ENCODE peak calls at places on chromosomes 13 and 19, in six cellular contexts. One of them, this sample, is unnamed.
A peak's percentile ranks its signal among the peaks of the same experiment; 100 is the strongest.

GRCh38 chr19:2805261-2805900 is 14.3 kb upstream of the ZNF554 start:
- DNase-seq in hippocampal formation: no peak
- DNase-seq in cardiac septum: no peak
- DNase-seq in fibroblast of lung: no peak
- DNase-seq in HepG2: no peak
- DNase-seq in AG04449: no peak
- DNase-seq in this sample: no peak

GRCh38 chr13:20174656-20175405 is 14.0 kb upstream of the GJA3 start:
- DNase-seq in hippocampal formation: no peak
- DNase-seq in cardiac septum: no peak
- DNase-seq in fibroblast of lung: peak; percentile 94
- DNase-seq in HepG2: peak; percentile 26
- DNase-seq in AG04449: peak; percentile 38
- DNase-seq in this sample: no peak

GRCh38 chr19:49591731-49592485 is 926 bp downstream of the PRR12 start:
- DNase-seq in hippocampal formation: no peak
- DNase-seq in cardiac septum: no peak
- DNase-seq in fibroblast of lung: peak; percentile 49
- DNase-seq in HepG2: no peak
- DNase-seq in AG04449: no peak
- DNase-seq in this sample: no peak

GRCh38 chr13:54033323-54033861 is 1004.8 kb downstream of the OLFM4 start:
- DNase-seq in hippocampal formation: no peak
- DNase-seq in cardiac septum: no peak
- DNase-seq in fibroblast of lung: no peak
- DNase-seq in HepG2: no peak
- DNase-seq in AG04449: no peak
- DNase-seq in this sample: no peak

GRCh38 chr13:32134241-32134801 is 102.7 kb downstream of the FRY start:
- DNase-seq in hippocampal formation: no peak
- DNase-seq in cardiac septum: no peak
- DNase-seq in fibroblast of lung: peak; percentile 54
- DNase-seq in HepG2: no peak
- DNase-seq in AG04449: no peak
- DNase-seq in this sample: no peak

GRCh38 chr13:50189450-50189849 is 174.2 kb downstream of the KCNRG start:
- DNase-seq in hippocampal formation: no peak
- DNase-seq in cardiac septum: no peak
- DNase-seq in fibroblast of lung: no peak
- DNase-seq in HepG2: no peak
- DNase-seq in AG04449: no peak
- DNase-seq in this sample: no peak

GRCh38 chr19:34365463-34366401 is 736 bp downstream of the GPI start:
- DNase-seq in hippocampal formation: no peak
- DNase-seq in cardiac septum: peak; percentile 78
- DNase-seq in fibroblast of lung: peak; percentile 41
- DNase-seq in HepG2: no peak
- DNase-seq in AG04449: no peak
- DNase-seq in this sample: no peak

GRCh38 chr19:50896591-50897190 is 14.5 kb downstream of the KLK4 start:
- DNase-seq in hippocampal formation: no peak
- DNase-seq in cardiac septum: no peak
- DNase-seq in fibroblast of lung: peak; percentile 12
- DNase-seq in HepG2: peak; percentile 26
- DNase-seq in AG04449: no peak
- DNase-seq in this sample: no peak

GRCh38 chr13:33636955-33637670 is 180.8 kb upstream of the RFC3 start:
- DNase-seq in hippocampal formation: no peak
- DNase-seq in cardiac septum: no peak
- DNase-seq in fibroblast of lung: peak; percentile 14
- DNase-seq in HepG2: no peak
- DNase-seq in AG04449: no peak
- DNase-seq in this sample: no peak

GRCh38 chr19:33472696-33473624 is 48.6 kb downstream of the PEPD start:
- DNase-seq in hippocampal formation: no peak
- DNase-seq in cardiac septum: peak; percentile 53
- DNase-seq in fibroblast of lung: peak; percentile 99
- DNase-seq in HepG2: no peak
- DNase-seq in AG04449: peak; percentile 97
- DNase-seq in this sample: no peak

GRCh38 chr19:39516270-39516669 is 1.3 kb downstream of the SELENOV start:
- DNase-seq in hippocampal formation: no peak
- DNase-seq in cardiac septum: no peak
- DNase-seq in fibroblast of lung: no peak
- DNase-seq in HepG2: no peak
- DNase-seq in AG04449: no peak
- DNase-seq in this sample: no peak

GRCh38 chr19:36054733-36055686 is at the start of gene WDR62:
- DNase-seq in hippocampal formation: peak; percentile 95
- DNase-seq in cardiac septum: peak; percentile 96
- DNase-seq in fibroblast of lung: peak; percentile 87
- DNase-seq in HepG2: peak; percentile 85
- DNase-seq in AG04449: peak; percentile 31
- DNase-seq in this sample: no peak

GRCh38 chr19:50178320-50178719 is 15.2 kb upstream of the IZUMO2 start:
- DNase-seq in hippocampal formation: no peak
- DNase-seq in cardiac septum: no peak
- DNase-seq in fibroblast of lung: no peak
- DNase-seq in HepG2: no peak
- DNase-seq in AG04449: no peak
- DNase-seq in this sample: no peak

GRCh38 chr19:41187884-41188279 is 5.1 kb upstream of the CYP2S1 start:
- DNase-seq in hippocampal formation: no peak
- DNase-seq in cardiac septum: no peak
- DNase-seq in fibroblast of lung: no peak
- DNase-seq in HepG2: no peak
- DNase-seq in AG04449: no peak
- DNase-seq in this sample: no peak

GRCh38 chr13:106284358-106284757 is 251.1 kb downstream of the EFNB2 start:
- DNase-seq in hippocampal formation: no peak
- DNase-seq in cardiac septum: no peak
- DNase-seq in fibroblast of lung: peak; percentile 12
- DNase-seq in HepG2: no peak
- DNase-seq in AG04449: peak; percentile 21
- DNase-seq in this sample: no peak

GRCh38 chr19:52221031-52221430 is 31.2 kb downstream of the PPP2R1A start:
- DNase-seq in hippocampal formation: no peak
- DNase-seq in cardiac septum: no peak
- DNase-seq in fibroblast of lung: no peak
- DNase-seq in HepG2: no peak
- DNase-seq in AG04449: no peak
- DNase-seq in this sample: no peak

GRCh38 chr19:44757735-44758505 is 9.4 kb downstream of the BCL3 start:
- DNase-seq in hippocampal formation: no peak
- DNase-seq in cardiac septum: no peak
- DNase-seq in fibroblast of lung: peak; percentile 58
- DNase-seq in HepG2: no peak
- DNase-seq in AG04449: no peak
- DNase-seq in this sample: no peak

GRCh38 chr13:99103536-99103935 is 97.1 kb upstream of the UBAC2 start:
- DNase-seq in hippocampal formation: peak; percentile 13
- DNase-seq in cardiac septum: no peak
- DNase-seq in fibroblast of lung: no peak
- DNase-seq in HepG2: no peak
- DNase-seq in AG04449: no peak
- DNase-seq in this sample: no peak

GRCh38 chr19:46828484-46828883 is 22.2 kb downstream of the AP2S1 start:
- DNase-seq in hippocampal formation: no peak
- DNase-seq in cardiac septum: no peak
- DNase-seq in fibroblast of lung: peak; percentile 50
- DNase-seq in HepG2: no peak
- DNase-seq in AG04449: no peak
- DNase-seq in this sample: no peak

GRCh38 chr19:54574051-54574450 is 461 bp downstream of the LILRA2 start:
- DNase-seq in hippocampal formation: no peak
- DNase-seq in cardiac septum: no peak
- DNase-seq in fibroblast of lung: no peak
- DNase-seq in HepG2: no peak
- DNase-seq in AG04449: no peak
- DNase-seq in this sample: no peak

GRCh38 chr19:37963190-37963947 is 56.4 kb downstream of the SIPA1L3 start:
- DNase-seq in hippocampal formation: no peak
- DNase-seq in cardiac septum: no peak
- DNase-seq in fibroblast of lung: peak; percentile 93
- DNase-seq in HepG2: peak; percentile 28
- DNase-seq in AG04449: no peak
- DNase-seq in this sample: no peak

GRCh38 chr13:93235258-93236015 is 8.8 kb downstream of the GPC6 start:
- DNase-seq in hippocampal formation: no peak
- DNase-seq in cardiac septum: no peak
- DNase-seq in fibroblast of lung: peak; percentile 83
- DNase-seq in HepG2: no peak
- DNase-seq in AG04449: no peak
- DNase-seq in this sample: no peak

GRCh38 chr19:6801397-6802086 is 29.0 kb downstream of the VAV1 start:
- DNase-seq in hippocampal formation: no peak
- DNase-seq in cardiac septum: peak; percentile 91
- DNase-seq in fibroblast of lung: peak; percentile 12
- DNase-seq in HepG2: no peak
- DNase-seq in AG04449: no peak
- DNase-seq in this sample: peak; percentile 67

GRCh38 chr13:65159803-65160202 is 2070.3 kb downstream of the PCDH9 start:
- DNase-seq in hippocampal formation: no peak
- DNase-seq in cardiac septum: no peak
- DNase-seq in fibroblast of lung: no peak
- DNase-seq in HepG2: no peak
- DNase-seq in AG04449: no peak
- DNase-seq in this sample: no peak

GRCh38 chr13:25329706-25330105 is 28.3 kb downstream of the NUP58 start:
- DNase-seq in hippocampal formation: no peak
- DNase-seq in cardiac septum: no peak
- DNase-seq in fibroblast of lung: peak; percentile 35
- DNase-seq in HepG2: no peak
- DNase-seq in AG04449: no peak
- DNase-seq in this sample: no peak

GRCh38 chr19:47707135-47707925 is 5.9 kb upstream of the EHD2 start:
- DNase-seq in hippocampal formation: peak; percentile 51
- DNase-seq in cardiac septum: no peak
- DNase-seq in fibroblast of lung: peak; percentile 62
- DNase-seq in HepG2: peak; percentile 71
- DNase-seq in AG04449: no peak
- DNase-seq in this sample: peak; percentile 62

GRCh38 chr19:38879400-38879751 is 1.3 kb upstream of the RINL start:
- DNase-seq in hippocampal formation: no peak
- DNase-seq in cardiac septum: no peak
- DNase-seq in fibroblast of lung: no peak
- DNase-seq in HepG2: no peak
- DNase-seq in AG04449: no peak
- DNase-seq in this sample: no peak

GRCh38 chr19:27647423-27647822 is 1565.5 kb downstream of the UQCRFS1 start:
- DNase-seq in hippocampal formation: no peak
- DNase-seq in cardiac septum: no peak
- DNase-seq in fibroblast of lung: no peak
- DNase-seq in HepG2: no peak
- DNase-seq in AG04449: no peak
- DNase-seq in this sample: no peak

GRCh38 chr13:30128095-30128494 is 179.3 kb downstream of the KATNAL1 start:
- DNase-seq in hippocampal formation: no peak
- DNase-seq in cardiac septum: no peak
- DNase-seq in fibroblast of lung: no peak
- DNase-seq in HepG2: no peak
- DNase-seq in AG04449: no peak
- DNase-seq in this sample: no peak

GRCh38 chr19:48874309-48875135 is 2.3 kb downstream of the PPP1R15A start:
- DNase-seq in hippocampal formation: no peak
- DNase-seq in cardiac septum: no peak
- DNase-seq in fibroblast of lung: peak; percentile 76
- DNase-seq in HepG2: no peak
- DNase-seq in AG04449: no peak
- DNase-seq in this sample: no peak

GRCh38 chr13:85798999-85799646 is at the start of gene SLITRK6:
- DNase-seq in hippocampal formation: no peak
- DNase-seq in cardiac septum: no peak
- DNase-seq in fibroblast of lung: peak; percentile 84
- DNase-seq in HepG2: no peak
- DNase-seq in AG04449: peak; percentile 7
- DNase-seq in this sample: no peak

GRCh38 chr13:28540612-28541011 is 45.7 kb upstream of the FLT1 start:
- DNase-seq in hippocampal formation: no peak
- DNase-seq in cardiac septum: no peak
- DNase-seq in fibroblast of lung: no peak
- DNase-seq in HepG2: no peak
- DNase-seq in AG04449: no peak
- DNase-seq in this sample: no peak

GRCh38 chr19:12085074-12085818 is 20.7 kb downstream of the ZNF844 start:
- DNase-seq in hippocampal formation: no peak
- DNase-seq in cardiac septum: no peak
- DNase-seq in fibroblast of lung: no peak
- DNase-seq in HepG2: no peak
- DNase-seq in AG04449: no peak
- DNase-seq in this sample: no peak

GRCh38 chr13:49781791-49782190 is 10.7 kb downstream of the KPNA3 start:
- DNase-seq in hippocampal formation: no peak
- DNase-seq in cardiac septum: no peak
- DNase-seq in fibroblast of lung: no peak
- DNase-seq in HepG2: no peak
- DNase-seq in AG04449: no peak
- DNase-seq in this sample: no peak

GRCh38 chr13:111945086-111945485 is 121.9 kb upstream of the SOX1 start:
- DNase-seq in hippocampal formation: no peak
- DNase-seq in cardiac septum: peak; percentile 50
- DNase-seq in fibroblast of lung: no peak
- DNase-seq in HepG2: no peak
- DNase-seq in AG04449: no peak
- DNase-seq in this sample: no peak

GRCh38 chr13:99354371-99354951 is 47.3 kb upstream of the GPR183 start:
- DNase-seq in hippocampal formation: no peak
- DNase-seq in cardiac septum: peak; percentile 61
- DNase-seq in fibroblast of lung: no peak
- DNase-seq in HepG2: no peak
- DNase-seq in AG04449: no peak
- DNase-seq in this sample: no peak

GRCh38 chr19:5006201-5006600 is 37.3 kb downstream of the KDM4B start:
- DNase-seq in hippocampal formation: no peak
- DNase-seq in cardiac septum: no peak
- DNase-seq in fibroblast of lung: peak; percentile 34
- DNase-seq in HepG2: no peak
- DNase-seq in AG04449: no peak
- DNase-seq in this sample: no peak

This sample was measured in central memory CD8-positive, alpha-beta T cell.